ENCODE peak calls at places on chromosomes 4 and X, in four cellular contexts. N is fibroblast of lung, Y is COR-L47, Q is stomach. C is an unnamed sample.

GRCh38 chr4:22187203-22187835 is 238.7 kb upstream of the KCNIP4 start:
- DNase-seq in N (no peak), Y (peak), Q (no peak), C (no peak)

GRCh38 chr4:25439913-25440477 is 62.9 kb downstream of the ANAPC4 start:
- DNase-seq in N (peak), Y (peak), Q (peak), C (peak)

GRCh38 chrX:17725176-17725575 is 12.1 kb upstream of the SCML1 start:
- DNase-seq in N (peak), Y (no peak), Q (no peak), C (no peak)

GRCh38 chrX:153371256-153371655 is 29.9 kb downstream of the PNMA6E start:
- DNase-seq in N (peak), Y (no peak), Q (no peak), C (no peak)

GRCh38 chr4:114563536-114564315 is 34.9 kb upstream of the UGT8 start:
- DNase-seq in N (peak), Y (no peak), Q (no peak), C (no peak)

GRCh38 chrX:38754102-38754790 is 47.0 kb upstream of the MID1IP1 start:
- DNase-seq in N (peak), Y (peak), Q (no peak), C (peak)

GRCh38 chr4:138494931-138495330 is 252.8 kb upstream of the SLC7A11 start:
- DNase-seq in N (peak), Y (peak), Q (no peak), C (no peak)

GRCh38 chrX:119636419-119636818 is 30.2 kb upstream of the NKRF start:
- DNase-seq in N (no peak), Y (no peak), Q (no peak), C (no peak)

GRCh38 chrX:105120460-105120859 is 100.0 kb downstream of the TEX13A start:
- DNase-seq in N (no peak), Y (no peak), Q (no peak), C (no peak)

GRCh38 chrX:33195698-33196097 is 15.7 kb downstream of the DMD start:
- DNase-seq in N (no peak), Y (no peak), Q (no peak), C (no peak)

GRCh38 chr4:88110826-88111225 is 47.6 kb downstream of the ABCG2 start:
- DNase-seq in N (peak), Y (no peak), Q (no peak), C (peak)

GRCh38 chrX:7891928-7892327 is 35.3 kb downstream of the PNPLA4 start:
- DNase-seq in N (no peak), Y (no peak), Q (no peak), C (no peak)

GRCh38 chr4:57148831-57149230 is 38.6 kb upstream of the IGFBP7 start:
- DNase-seq in N (peak), Y (no peak), Q (no peak), C (no peak)

C was measured in NCI-H2171 treated with DMSO at 0.1 percent for 48 hours.